ENCODE peak calls at places on chromosome 7, in four cellular contexts. C is GM12878, S is HepG2, D is K562. I is an unnamed sample.

GRCh38 chr7:53245721-53246120 is 210.3 kb downstream of the POM121L12 start:
- DNase-seq in C (no peak), S (no peak), D (no peak), I (no peak)

GRCh38 chr7:157339777-157340677 is 3.2 kb downstream of the DNAJB6 start:
- DNase-seq in S (peak), D (peak), C (no peak), I (peak)

GRCh38 chr7:5422324-5423271 is 1.0 kb downstream of the TNRC18 start:
- DNase-seq in D (peak), S (peak), C (no peak), I (no peak)

GRCh38 chr7:30750574-30751256 is 1.2 kb upstream of the INMT start:
- DNase-seq in D (no peak), C (no peak), S (no peak), I (no peak)

GRCh38 chr7:149292101-149292823 is 30.3 kb downstream of the ZNF783 start:
- DNase-seq in S (no peak), C (no peak), D (no peak), I (peak)

GRCh38 chr7:77980087-77980713 is 181.6 kb downstream of the PHTF2 start:
- DNase-seq in S (no peak), D (no peak), C (no peak), I (no peak)

GRCh38 chr7:100444311-100445278 is 8.3 kb upstream of the PPP1R35 start:
- DNase-seq in D (peak), S (peak), C (no peak), I (no peak)

GRCh38 chr7:122674502-122674901 is 24.4 kb downstream of the RNF133 start:
- DNase-seq in S (no peak), C (no peak), D (no peak), I (no peak)

GRCh38 chr7:33661430-33662160 is 243.7 kb upstream of the BMPER start:
- DNase-seq in D (no peak), S (no peak), C (no peak), I (no peak)

GRCh38 chr7:23530355-23530754 is 1.4 kb downstream of the TRA2A start:
- DNase-seq in D (peak), C (no peak), S (peak), I (no peak)

GRCh38 chr7:2151235-2151634 is 81.5 kb downstream of the MAD1L1 start:
- DNase-seq in C (no peak), D (no peak), S (no peak), I (no peak)

GRCh38 chr7:108004220-108005142 is 1.5 kb upstream of the LAMB1 start:
- DNase-seq in C (no peak), S (peak), D (no peak), I (peak)

GRCh38 chr7:103574536-103574935 is 128.5 kb upstream of the SLC26A5 start:
- DNase-seq in S (no peak), D (no peak), C (no peak), I (no peak)
- TF ChIP-seq CREM in S (no peak), D (no peak), C (no peak), I (no peak)

GRCh38 chr7:151506901-151507382 is 12.8 kb downstream of the RHEB start:
- DNase-seq in C (no peak), D (peak), S (no peak), I (no peak)
- TF ChIP-seq CREM in C (no peak), D (no peak), S (no peak), I (no peak)

DNA sequence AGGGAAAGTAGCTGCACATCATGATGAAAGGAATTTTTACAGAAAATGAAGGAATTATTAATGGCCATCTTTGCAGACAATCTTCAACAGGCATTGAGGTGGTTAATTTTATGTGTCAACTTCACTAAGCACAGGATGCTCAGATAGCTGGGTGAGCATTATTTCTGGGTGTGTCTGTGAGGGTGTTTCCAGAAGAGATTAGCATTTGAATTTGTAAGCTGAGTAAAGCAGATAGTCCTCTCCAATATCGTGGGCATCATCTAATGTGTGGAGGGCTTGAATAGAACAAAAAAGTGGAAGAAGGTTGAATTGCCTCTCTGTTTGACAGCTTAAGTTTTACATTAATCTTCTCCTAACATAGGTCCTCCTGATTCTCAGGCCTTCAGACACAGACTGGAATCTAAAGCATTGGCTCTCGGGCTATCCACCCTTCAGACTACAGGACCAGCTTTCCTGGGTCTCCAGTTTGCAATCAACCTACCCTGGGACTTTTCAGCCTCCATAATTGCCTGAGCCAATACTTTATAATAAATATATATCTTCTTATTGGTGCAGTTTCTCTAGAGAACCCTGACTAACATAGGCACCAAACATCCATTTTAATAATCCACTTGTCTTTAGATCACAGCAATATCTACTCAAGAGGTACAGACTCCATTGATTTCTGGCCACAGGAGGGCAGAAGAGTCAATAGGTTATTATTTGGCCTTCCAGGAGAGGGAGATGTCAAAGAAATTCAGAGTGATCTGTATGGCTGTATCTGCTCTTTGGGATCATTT is 10.5 kb upstream of the CRPPA start:
- DNase-seq in D (peak), C (no peak), S (peak), I (no peak)
- TF ChIP-seq CREM in D (no peak), C (no peak), S (no peak), I (no peak)

GRCh38 chr7:115940462-115941060 is 90.0 kb downstream of the TFEC start:
- DNase-seq in S (no peak), C (no peak), D (no peak), I (no peak)
- TF ChIP-seq CREM in S (no peak), C (no peak), D (no peak), I (no peak)

GRCh38 chr7:67636363-67637355 is 640.0 kb downstream of the TYW1 start:
- DNase-seq in S (no peak), D (no peak), C (no peak), I (peak)
- TF ChIP-seq CREM in S (no peak), D (no peak), C (no peak), I (no peak)

GRCh38 chr7:155217629-155218028 is 80.0 kb upstream of the INSIG1 start:
- DNase-seq in S (no peak), D (no peak), C (no peak), I (no peak)
- TF ChIP-seq CREM in S (no peak), D (no peak), C (no peak), I (no peak)

GRCh38 chr7:666454-667292 is 59.8 kb upstream of the DNAAF5 start:
- DNase-seq in C (no peak), D (no peak), S (no peak), I (no peak)

GRCh38 chr7:665751-666453 is 60.6 kb upstream of the DNAAF5 start:
- DNase-seq in D (no peak), S (no peak), C (no peak), I (peak)

GRCh38 chr7:670501-671390 is 55.8 kb upstream of the DNAAF5 start:
- DNase-seq in D (no peak), S (no peak), C (no peak), I (no peak)

GRCh38 chr7:668958-669357 is 57.5 kb upstream of the DNAAF5 start:
- DNase-seq in D (no peak), S (no peak), C (no peak), I (no peak)

GRCh38 chr7:668139-668871 is 58.2 kb upstream of the DNAAF5 start:
- DNase-seq in D (no peak), C (no peak), S (no peak), I (no peak)
- TF ChIP-seq CREM in D (no peak), C (no peak), S (no peak), I (no peak)

GRCh38 chr7:24877790-24878311 is 102.1 kb downstream of the OSBPL3 start:
- DNase-seq in S (no peak), C (peak), D (no peak), I (no peak)
- TF ChIP-seq CREM in S (no peak), C (peak), D (no peak), I (no peak)

I was measured in WTC11.